ENCODE peak calls at places on chromosome 7, in four cellular contexts. One of them, this sample, is unnamed.
A peak's percentile ranks its signal among the peaks of the same experiment; 100 is the strongest.

GRCh38 chr7:106283831-106284515 is 810 bp downstream of the NAMPT start:
- DNase-seq in NAMALWA: peak; percentile 82
- DNase-seq in NCI-H1092 treated with DMSO at 0.1 percent for 48 hours: peak; percentile 73
- DNase-seq in HFF-Myc: no peak
- DNase-seq in this sample: peak; percentile 47

GRCh38 chr7:44163591-44163990 is 22.5 kb upstream of the MYL7 start:
- DNase-seq in NCI-H1092 treated with DMSO at 0.1 percent for 48 hours: no peak
- DNase-seq in NAMALWA: no peak
- DNase-seq in HFF-Myc: peak; percentile 78
- DNase-seq in this sample: no peak

GRCh38 chr7:134886353-134887057 is 99.8 kb upstream of the AGBL3 start:
- DNase-seq in NCI-H1092 treated with DMSO at 0.1 percent for 48 hours: peak; percentile 71
- DNase-seq in HFF-Myc: no peak
- DNase-seq in NAMALWA: no peak
- DNase-seq in this sample: no peak

GRCh38 chr7:122965306-122965705 is 30.2 kb downstream of the TAS2R16 start:
- DNase-seq in NAMALWA: no peak
- DNase-seq in NCI-H1092 treated with DMSO at 0.1 percent for 48 hours: peak; percentile 94
- DNase-seq in HFF-Myc: no peak
- DNase-seq in this sample: no peak

GRCh38 chr7:44520574-44520973 is 20.6 kb downstream of the NPC1L1 start:
- DNase-seq in NCI-H1092 treated with DMSO at 0.1 percent for 48 hours: no peak
- DNase-seq in HFF-Myc: no peak
- DNase-seq in NAMALWA: no peak
- DNase-seq in this sample: no peak

GRCh38 chr7:76225379-76225778 is 23.7 kb downstream of the SRRM3 start:
- DNase-seq in HFF-Myc: no peak
- DNase-seq in NCI-H1092 treated with DMSO at 0.1 percent for 48 hours: no peak
- DNase-seq in NAMALWA: peak; percentile 42
- DNase-seq in this sample: peak; percentile 33

GRCh38 chr7:43535810-43536585 is 46.9 kb upstream of the STK17A start:
- DNase-seq in NCI-H1092 treated with DMSO at 0.1 percent for 48 hours: no peak
- DNase-seq in HFF-Myc: peak; percentile 66
- DNase-seq in NAMALWA: no peak
- DNase-seq in this sample: no peak

GRCh38 chr7:16630654-16631053 is 14.9 kb downstream of the ANKMY2 start:
- DNase-seq in NAMALWA: no peak
- DNase-seq in NCI-H1092 treated with DMSO at 0.1 percent for 48 hours: no peak
- DNase-seq in HFF-Myc: no peak
- DNase-seq in this sample: no peak

GRCh38 chr7:104124469-104124868 is 83.3 kb downstream of the ORC5 start:
- DNase-seq in NAMALWA: no peak
- DNase-seq in HFF-Myc: no peak
- DNase-seq in NCI-H1092 treated with DMSO at 0.1 percent for 48 hours: no peak
- DNase-seq in this sample: no peak

GRCh38 chr7:42125321-42125720 is 111.7 kb downstream of the GLI3 start:
- DNase-seq in NAMALWA: no peak
- DNase-seq in HFF-Myc: no peak
- DNase-seq in NCI-H1092 treated with DMSO at 0.1 percent for 48 hours: no peak
- DNase-seq in this sample: no peak

GRCh38 chr7:58087536-58088190 is 637.7 kb downstream of the ZNF716 start:
- DNase-seq in NAMALWA: no peak
- DNase-seq in NCI-H1092 treated with DMSO at 0.1 percent for 48 hours: no peak
- DNase-seq in HFF-Myc: no peak
- DNase-seq in this sample: no peak

GRCh38 chr7:79420464-79420863 is 33.0 kb downstream of the MAGI2 start:
- DNase-seq in HFF-Myc: peak; percentile 68
- DNase-seq in NAMALWA: no peak
- DNase-seq in NCI-H1092 treated with DMSO at 0.1 percent for 48 hours: no peak
- DNase-seq in this sample: no peak

GRCh38 chr7:91228927-91229326 is 35.3 kb upstream of the FZD1 start:
- DNase-seq in NAMALWA: no peak
- DNase-seq in NCI-H1092 treated with DMSO at 0.1 percent for 48 hours: no peak
- DNase-seq in HFF-Myc: no peak
- DNase-seq in this sample: no peak

GRCh38 chr7:124566576-124566975 is 199.0 kb downstream of the GPR37 start:
- DNase-seq in HFF-Myc: peak; percentile 2
- DNase-seq in NAMALWA: no peak
- DNase-seq in NCI-H1092 treated with DMSO at 0.1 percent for 48 hours: no peak
- DNase-seq in this sample: no peak

GRCh38 chr7:28533731-28534531 is 121.6 kb downstream of the CREB5 start:
- DNase-seq in HFF-Myc: no peak
- DNase-seq in NAMALWA: no peak
- DNase-seq in NCI-H1092 treated with DMSO at 0.1 percent for 48 hours: no peak
- DNase-seq in this sample: no peak

GRCh38 chr7:133854739-133855138 is 272.4 kb upstream of the LRGUK start:
- DNase-seq in NAMALWA: peak; percentile 72
- DNase-seq in NCI-H1092 treated with DMSO at 0.1 percent for 48 hours: peak; percentile 74
- DNase-seq in HFF-Myc: peak; percentile 45
- DNase-seq in this sample: peak; percentile 33

GRCh38 chr7:20158684-20159083 is 58.5 kb downstream of the MACC1 start:
- DNase-seq in NAMALWA: no peak
- DNase-seq in NCI-H1092 treated with DMSO at 0.1 percent for 48 hours: peak; percentile 22
- DNase-seq in HFF-Myc: no peak
- DNase-seq in this sample: peak; percentile 19

GRCh38 chr7:26583094-26583493 is 281.3 kb downstream of the SKAP2 start:
- DNase-seq in NAMALWA: no peak
- DNase-seq in HFF-Myc: no peak
- DNase-seq in NCI-H1092 treated with DMSO at 0.1 percent for 48 hours: peak; percentile 92
- DNase-seq in this sample: no peak

GRCh38 chr7:3063016-3063753 is 19.5 kb upstream of the CARD11 start:
- DNase-seq in HFF-Myc: no peak
- DNase-seq in NAMALWA: peak; percentile 32
- DNase-seq in NCI-H1092 treated with DMSO at 0.1 percent for 48 hours: no peak
- DNase-seq in this sample: no peak

GRCh38 chr7:112182749-112183148 is 23.4 kb downstream of the DOCK4 start:
- DNase-seq in NCI-H1092 treated with DMSO at 0.1 percent for 48 hours: no peak
- DNase-seq in NAMALWA: no peak
- DNase-seq in HFF-Myc: no peak
- DNase-seq in this sample: no peak

GRCh38 chr7:19421871-19422270 is 276.6 kb upstream of the FERD3L start:
- DNase-seq in NAMALWA: no peak
- DNase-seq in HFF-Myc: no peak
- DNase-seq in NCI-H1092 treated with DMSO at 0.1 percent for 48 hours: no peak
- DNase-seq in this sample: no peak

GRCh38 chr7:28328161-28328560 is 84.2 kb upstream of the CREB5 start:
- DNase-seq in NCI-H1092 treated with DMSO at 0.1 percent for 48 hours: no peak
- DNase-seq in HFF-Myc: no peak
- DNase-seq in NAMALWA: peak; percentile 17
- DNase-seq in this sample: no peak

GRCh38 chr7:135501402-135501801 is 8.5 kb downstream of the CNOT4 start:
- DNase-seq in HFF-Myc: no peak
- DNase-seq in NAMALWA: no peak
- DNase-seq in NCI-H1092 treated with DMSO at 0.1 percent for 48 hours: no peak
- DNase-seq in this sample: no peak

GRCh38 chr7:143504215-143504936 is 26.7 kb downstream of the TAS2R41 start:
- DNase-seq in NAMALWA: no peak
- DNase-seq in HFF-Myc: no peak
- DNase-seq in NCI-H1092 treated with DMSO at 0.1 percent for 48 hours: no peak
- DNase-seq in this sample: no peak

GRCh38 chr7:13050703-13051102 is 363.3 kb downstream of the ARL4A start:
- DNase-seq in HFF-Myc: no peak
- DNase-seq in NAMALWA: no peak
- DNase-seq in NCI-H1092 treated with DMSO at 0.1 percent for 48 hours: no peak
- DNase-seq in this sample: no peak

GRCh38 chr7:21215307-21215706 is 212.6 kb upstream of the SP4 start:
- DNase-seq in HFF-Myc: no peak
- DNase-seq in NAMALWA: no peak
- DNase-seq in NCI-H1092 treated with DMSO at 0.1 percent for 48 hours: no peak
- DNase-seq in this sample: no peak

GRCh38 chr7:84181628-84182027 is 13.0 kb downstream of the SEMA3A start:
- DNase-seq in HFF-Myc: peak; percentile 27
- DNase-seq in NAMALWA: no peak
- DNase-seq in NCI-H1092 treated with DMSO at 0.1 percent for 48 hours: no peak
- DNase-seq in this sample: no peak

GRCh38 chr7:149218469-149219420 is 20.7 kb upstream of the ZNF212 start:
- DNase-seq in HFF-Myc: no peak
- DNase-seq in NAMALWA: no peak
- DNase-seq in NCI-H1092 treated with DMSO at 0.1 percent for 48 hours: no peak
- DNase-seq in this sample: no peak

This sample was measured in OCI-LY7.